ENCODE peak calls at places on chromosomes 13 and 19, in eight cellular contexts. U is transverse colon, T is NT2/D1, V is lower lobe of right lung, H is ovary, Y is left lung, C is uterus, J is adrenal gland. X is an unnamed sample.

GRCh38 chr19:3668331-3669133 is 31.7 kb downstream of the PIP5K1C start:
- DNase-seq in U (no peak), T (no peak), V (no peak), H (no peak), Y (no peak), C (peak; percentile 65), J (no peak), X (peak; percentile 28)

GRCh38 chr13:112733661-112734379 is 44.0 kb downstream of the ATP11A start:
- DNase-seq in U (no peak), T (peak; percentile 50), V (no peak), H (no peak), Y (no peak), C (no peak), J (no peak), X (no peak)

GRCh38 chr13:114212096-114212495 is 22.6 kb upstream of the CDC16 start:
- DNase-seq in U (no peak), T (no peak), V (no peak), H (no peak), Y (no peak), C (no peak), J (no peak), X (no peak)

GRCh38 chr13:68099616-68100015 is 869.5 kb upstream of the PCDH9 start:
- DNase-seq in U (no peak), T (no peak), V (no peak), H (no peak), Y (no peak), C (no peak), J (no peak), X (no peak)

GRCh38 chr19:42270346-42271044 is 1.4 kb downstream of the CIC start:
- DNase-seq in U (peak; percentile 63), T (no peak), V (peak; percentile 81), H (peak; percentile 51), Y (peak; percentile 66), C (peak; percentile 53), J (peak; percentile 75), X (peak; percentile 82)

GRCh38 chr13:76398426-76398825 is 487.8 kb downstream of the KCTD12 start:
- DNase-seq in U (no peak), T (no peak), V (no peak), H (no peak), Y (no peak), C (no peak), J (no peak), X (no peak)

GRCh38 chr19:4083677-4084546 is 17.2 kb upstream of the ZBTB7A start:
- DNase-seq in U (peak; percentile 73), T (no peak), V (peak; percentile 77), H (no peak), Y (peak; percentile 63), C (no peak), J (no peak), X (no peak)

GRCh38 chr13:38900188-38900587 is 90.4 kb downstream of the STOML3 start:
- DNase-seq in U (no peak), T (no peak), V (no peak), H (no peak), Y (no peak), C (no peak), J (no peak), X (no peak)

GRCh38 chr19:49567722-49568454 is 12.5 kb downstream of the NOSIP start:
- DNase-seq in U (peak; percentile 57), T (no peak), V (no peak), H (no peak), Y (no peak), C (no peak), J (no peak), X (peak; percentile 33)

GRCh38 chr19:33203529-33203928 is 9.4 kb downstream of the LRP3 start:
- DNase-seq in U (no peak), T (no peak), V (peak; percentile 20), H (no peak), Y (no peak), C (no peak), J (no peak), X (no peak)

GRCh38 chr13:82747948-82748347 is 1134.3 kb downstream of the SLITRK1 start:
- DNase-seq in U (no peak), T (no peak), V (no peak), H (no peak), Y (no peak), C (no peak), J (no peak), X (no peak)

GRCh38 chr13:44768233-44768632 is 192.1 kb upstream of the TSC22D1 start:
- DNase-seq in U (no peak), T (no peak), V (no peak), H (no peak), Y (no peak), C (no peak), J (no peak), X (no peak)

GRCh38 chr19:18046066-18046718 is 38.2 kb downstream of the ARRDC2 start:
- DNase-seq in U (peak; percentile 15), T (no peak), V (no peak), H (no peak), Y (no peak), C (peak; percentile 24), J (peak; percentile 74), X (no peak)

GRCh38 chr19:2867025-2867991 is at the start of gene ZNF556:
- DNase-seq in U (no peak), T (no peak), V (no peak), H (peak; percentile 93), Y (no peak), C (peak; percentile 32), J (no peak), X (peak; percentile 28)

GRCh38 chr19:56252699-56253422 is 19.7 kb upstream of the EDDM13 start:
- DNase-seq in U (peak; percentile 83), T (peak; percentile 64), V (peak; percentile 91), H (peak; percentile 31), Y (peak; percentile 77), C (peak; percentile 37), J (peak; percentile 84), X (peak; percentile 88)

GRCh38 chr19:6210721-6211600 is 68.8 kb downstream of the MLLT1 start:
- DNase-seq in U (no peak), T (no peak), V (peak; percentile 44), H (no peak), Y (peak; percentile 22), C (no peak), J (no peak), X (peak; percentile 48)

DNA sequence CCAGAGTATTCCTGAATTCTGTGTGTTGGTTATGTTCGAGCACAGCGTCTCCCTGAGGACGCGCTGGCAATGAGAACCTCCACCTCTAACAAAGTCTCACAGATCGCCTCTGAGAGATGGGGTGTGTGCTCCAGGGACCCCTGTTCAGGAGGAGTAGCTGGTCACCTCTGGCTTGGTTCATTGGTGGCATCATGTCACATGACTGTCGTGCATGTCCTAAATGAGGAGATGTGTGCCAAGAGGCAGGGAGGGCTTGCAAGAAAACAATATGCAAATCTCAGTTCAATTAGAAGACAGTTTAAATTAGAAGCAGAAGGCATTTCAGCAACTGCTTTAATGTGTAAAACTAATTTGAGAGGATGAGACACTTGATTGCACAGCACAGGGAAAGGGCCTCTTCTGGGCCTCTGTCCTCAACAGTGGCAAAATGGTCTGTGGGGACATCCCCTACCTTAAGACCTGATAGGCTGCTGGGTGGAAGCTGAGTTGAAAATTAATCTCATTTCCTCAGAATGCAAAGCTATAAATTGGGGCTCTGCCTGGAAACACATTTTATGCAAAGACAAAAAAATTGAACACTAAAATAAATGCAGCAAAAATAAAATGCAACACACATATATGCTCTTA is 54.6 kb downstream of the SPATA13 start:
- DNase-seq in U (no peak), T (no peak), V (no peak), H (no peak), Y (no peak), C (no peak), J (no peak), X (no peak)
- H3K4me1 ChIP-seq in U (peaks cover 21% of the 10 kb centered on the region), T (peaks cover 11% of the 10 kb centered on the region), V (peaks cover 40% of the 10 kb centered on the region), H (peaks cover 11% of the 10 kb centered on the region), Y (peaks cover 18% of the 10 kb centered on the region), C (peaks cover 6% of the 10 kb centered on the region), J (peaks cover 66% of the 10 kb centered on the region), X (peaks cover 15% of the 10 kb centered on the region)

DNA sequence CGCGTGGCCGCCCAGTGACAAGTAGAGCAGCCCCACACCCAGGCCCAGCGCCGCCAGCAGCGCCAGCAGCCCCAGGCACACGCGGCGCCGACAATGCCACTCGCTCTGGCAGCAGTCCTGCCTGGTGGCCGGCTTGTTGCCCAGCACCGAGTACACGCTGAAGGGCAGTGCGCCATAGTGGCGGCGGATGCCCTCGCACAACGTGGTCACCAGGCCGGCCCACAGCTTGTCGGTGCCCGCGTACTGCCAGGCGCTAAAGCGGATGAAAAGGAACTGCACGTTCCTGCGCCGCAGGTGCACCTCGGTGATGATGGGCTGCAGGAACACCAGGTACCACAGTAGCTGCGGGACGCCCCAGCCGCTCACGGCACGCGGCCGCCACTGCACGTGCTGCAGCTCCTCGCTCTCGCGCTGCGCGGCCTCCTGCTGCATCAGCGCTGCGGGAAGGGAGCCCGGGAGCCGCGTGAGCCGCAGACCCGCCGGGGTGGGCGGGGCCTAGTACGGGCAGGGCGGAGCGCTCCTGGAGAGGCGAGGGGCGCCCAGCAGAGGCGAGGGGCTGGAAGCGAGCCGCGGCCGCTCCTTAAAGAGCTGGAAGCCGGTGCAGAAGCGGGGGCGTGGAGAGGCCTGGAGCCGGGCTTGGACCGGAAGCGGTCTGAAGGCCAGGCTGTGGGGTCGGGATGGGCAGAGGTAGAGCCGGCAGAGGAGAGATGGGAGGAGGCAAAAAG is 7.3 kb downstream of the NKPD1 start:
- DNase-seq in U (peak; percentile 36), T (no peak), V (no peak), H (peak; percentile 62), Y (no peak), C (no peak), J (peak; percentile 53), X (peak; percentile 79)
- H3K4me1 ChIP-seq in U (peaks cover 32% of the 10 kb centered on the region), T (peaks cover 33% of the 10 kb centered on the region), V (peaks cover 27% of the 10 kb centered on the region), H (peaks cover 19% of the 10 kb centered on the region), Y (peaks cover 22% of the 10 kb centered on the region), C (peaks cover 21% of the 10 kb centered on the region), J (peaks cover 29% of the 10 kb centered on the region), X (no peaks in the 10 kb centered on the region)

DNA sequence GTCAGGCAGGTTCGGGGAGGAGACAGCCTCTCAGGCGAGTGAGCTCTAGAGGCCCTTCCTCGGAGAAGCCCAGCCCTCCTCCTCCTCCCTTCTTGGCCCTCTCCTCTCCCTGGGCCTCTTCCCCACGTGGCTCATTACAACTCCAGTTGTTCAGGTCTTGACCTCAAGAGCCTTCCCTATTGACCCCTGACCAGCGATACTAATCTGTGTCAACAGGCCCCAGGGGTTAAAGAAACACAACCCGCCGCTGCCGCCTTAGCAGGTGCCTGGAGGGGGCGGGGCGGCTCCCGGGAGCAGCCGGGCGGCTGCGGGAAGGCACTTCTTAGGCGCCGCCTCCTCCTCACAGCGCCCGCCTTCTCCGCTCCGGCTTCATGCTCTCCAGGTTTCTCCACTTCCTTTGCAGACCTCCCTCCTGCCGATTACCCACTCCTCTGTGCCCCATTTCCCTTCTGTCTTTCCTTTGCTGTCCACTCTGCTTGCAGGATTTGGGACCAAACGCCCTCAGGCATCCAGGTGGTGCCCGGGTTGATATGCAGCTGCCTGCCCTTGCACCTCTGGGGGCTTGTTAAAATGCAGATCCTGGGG is 51.0 kb downstream of the LYL1 start:
- DNase-seq in U (peak; percentile 76), T (peak; percentile 74), V (peak; percentile 90), H (peak; percentile 77), Y (peak; percentile 83), C (peak; percentile 69), J (peak; percentile 33), X (peak; percentile 88)
- H3K4me1 ChIP-seq in U (peaks cover 64% of the 10 kb centered on the region), T (peaks cover 49% of the 10 kb centered on the region), V (peaks cover 79% of the 10 kb centered on the region), H (peaks cover 54% of the 10 kb centered on the region), Y (peaks cover 61% of the 10 kb centered on the region), C (peaks cover 53% of the 10 kb centered on the region), J (peaks cover 31% of the 10 kb centered on the region), X (peaks cover 48% of the 10 kb centered on the region)

DNA sequence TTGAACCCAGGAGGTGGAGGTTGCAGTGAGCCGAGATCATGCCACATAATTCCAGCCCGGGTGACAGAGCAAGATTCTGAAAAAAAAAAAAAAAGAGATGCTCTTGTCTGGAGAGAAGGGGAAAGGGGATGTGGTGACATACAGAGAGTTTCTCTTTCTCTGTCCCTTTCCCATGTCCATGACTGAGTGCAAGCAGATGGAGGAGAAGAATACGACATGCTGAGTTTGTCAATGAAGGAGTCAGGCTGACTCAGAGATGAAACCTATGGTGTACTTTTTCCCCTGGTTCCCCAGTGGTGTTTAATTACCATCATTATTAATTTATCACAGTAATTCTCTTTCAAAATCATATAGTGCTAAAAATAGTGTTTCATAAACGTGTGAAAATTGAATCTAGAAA is 448.8 kb downstream of the FOXO1 start:
- DNase-seq in U (no peak), T (no peak), V (no peak), H (no peak), Y (no peak), C (no peak), J (no peak), X (no peak)
- H3K4me1 ChIP-seq in U (peaks cover 7% of the 10 kb centered on the region), T (no peaks in the 10 kb centered on the region), V (peaks cover 23% of the 10 kb centered on the region), H (no peaks in the 10 kb centered on the region), Y (peaks cover 15% of the 10 kb centered on the region), C (peaks cover 4% of the 10 kb centered on the region), J (peaks cover 7% of the 10 kb centered on the region), X (peaks cover 2% of the 10 kb centered on the region)

X was measured in right cardiac atrium.